ENCODE peak calls at places on chromosomes 2 and 18, in four cellular contexts. I, M, A and G are unnamed samples.

GRCh38 chr18:42137671-42138375 is 182.8 kb downstream of the PIK3C3 start:
- DNase-seq in I (no peak), M (no peak), A (no peak), G (no peak)

GRCh38 chr2:190283783-190284182 is 35.8 kb downstream of the HIBCH start:
- DNase-seq in I (peak; percentile 70), M (peak; percentile 13), A (no peak), G (peak; percentile 62)

GRCh38 chr18:9694174-9694573 is 13.9 kb upstream of the RAB31 start:
- DNase-seq in I (no peak), M (no peak), A (no peak), G (no peak)

GRCh38 chr18:44732604-44733003 is 51.9 kb downstream of the SETBP1 start:
- DNase-seq in I (no peak), M (no peak), A (no peak), G (no peak)

GRCh38 chr2:144596074-144596871 is 76.4 kb upstream of the ZEB2 start:
- DNase-seq in I (peak; percentile 17), M (peak; percentile 27), A (peak; percentile 50), G (peak; percentile 63)

GRCh38 chr2:10918661-10919414 is 7.1 kb downstream of the KCNF1 start:
- DNase-seq in I (peak; percentile 42), M (no peak), A (no peak), G (no peak)

GRCh38 chr2:236354056-236354940 is 90.1 kb upstream of the ASB18 start:
- DNase-seq in I (no peak), M (no peak), A (no peak), G (no peak)

GRCh38 chr2:47040662-47041061 is 114.4 kb downstream of the STPG4 start:
- DNase-seq in I (no peak), M (no peak), A (no peak), G (no peak)

GRCh38 chr18:79596451-79597175 is 83.0 kb upstream of the CTDP1 start:
- DNase-seq in I (no peak), M (no peak), A (no peak), G (no peak)

GRCh38 chr2:167196461-167197252 is 308.4 kb downstream of the XIRP2 start:
- DNase-seq in I (peak; percentile 64), M (peak; percentile 27), A (peak; percentile 23), G (peak; percentile 83)

GRCh38 chr2:241926541-241927311 is 57.2 kb downstream of the RTP5 start:
- DNase-seq in I (no peak), M (no peak), A (no peak), G (no peak)

GRCh38 chr2:143183804-143184463 is 54.7 kb downstream of the ARHGAP15 start:
- DNase-seq in I (no peak), M (no peak), A (peak; percentile 75), G (no peak)

GRCh38 chr2:223896751-223897320 is 48.3 kb downstream of the WDFY1 start:
- DNase-seq in I (peak; percentile 42), M (no peak), A (peak; percentile 93), G (peak; percentile 49)

GRCh38 chr2:157181234-157181633 is 76.3 kb upstream of the GALNT5 start:
- DNase-seq in I (peak; percentile 32), M (no peak), A (no peak), G (no peak)

GRCh38 chr2:160294339-160294803 is 94.3 kb upstream of the ITGB6 start:
- DNase-seq in I (peak; percentile 98), M (peak; percentile 59), A (peak; percentile 6), G (peak; percentile 81)

GRCh38 chr18:28792404-28793103 is 615.6 kb upstream of the CDH2 start:
- DNase-seq in I (no peak), M (no peak), A (no peak), G (no peak)

GRCh38 chr2:57333221-57333620 is 713.4 kb upstream of the VRK2 start:
- DNase-seq in I (no peak), M (no peak), A (no peak), G (no peak)

GRCh38 chr2:206232287-206233035 is 42.0 kb upstream of the ZDBF2 start:
- DNase-seq in I (no peak), M (no peak), A (no peak), G (no peak)

GRCh38 chr2:134120160-134120717 is 133.6 kb upstream of the MGAT5 start:
- DNase-seq in I (no peak), M (no peak), A (peak; percentile 15), G (peak; percentile 9)

GRCh38 chr2:55097462-55098410 is 47.5 kb upstream of the RTN4 start:
- DNase-seq in I (peak; percentile 45), M (no peak), A (no peak), G (no peak)

GRCh38 chr2:26976242-26976641 is 5.8 kb downstream of the MAPRE3 start:
- DNase-seq in I (peak; percentile 89), M (no peak), A (no peak), G (no peak)

GRCh38 chr2:19256239-19256638 is 102.2 kb downstream of the OSR1 start:
- DNase-seq in I (peak; percentile 99), M (peak; percentile 76), A (no peak), G (peak; percentile 81)

GRCh38 chr2:187302146-187302545 is 145.9 kb downstream of the CALCRL start:
- DNase-seq in I (peak; percentile 39), M (no peak), A (no peak), G (peak; percentile 61)

GRCh38 chr2:187297806-187298205 is 150.2 kb downstream of the CALCRL start:
- DNase-seq in I (no peak), M (no peak), A (no peak), G (no peak)

GRCh38 chr2:187296869-187297268 is 151.2 kb downstream of the CALCRL start:
- DNase-seq in I (no peak), M (no peak), A (no peak), G (no peak)

GRCh38 chr2:187302619-187303018 is 145.4 kb downstream of the CALCRL start:
- DNase-seq in I (peak; percentile 48), M (no peak), A (no peak), G (peak; percentile 72)

GRCh38 chr2:187299122-187299906 is 148.7 kb downstream of the CALCRL start:
- DNase-seq in I (peak; percentile 76), M (no peak), A (peak; percentile 24), G (peak; percentile 54)
- TF ChIP-seq CTCF in I (peak; percentile 67), M (peak; percentile 34), A (peak; percentile 23), G (peak; percentile 36)

DNA sequence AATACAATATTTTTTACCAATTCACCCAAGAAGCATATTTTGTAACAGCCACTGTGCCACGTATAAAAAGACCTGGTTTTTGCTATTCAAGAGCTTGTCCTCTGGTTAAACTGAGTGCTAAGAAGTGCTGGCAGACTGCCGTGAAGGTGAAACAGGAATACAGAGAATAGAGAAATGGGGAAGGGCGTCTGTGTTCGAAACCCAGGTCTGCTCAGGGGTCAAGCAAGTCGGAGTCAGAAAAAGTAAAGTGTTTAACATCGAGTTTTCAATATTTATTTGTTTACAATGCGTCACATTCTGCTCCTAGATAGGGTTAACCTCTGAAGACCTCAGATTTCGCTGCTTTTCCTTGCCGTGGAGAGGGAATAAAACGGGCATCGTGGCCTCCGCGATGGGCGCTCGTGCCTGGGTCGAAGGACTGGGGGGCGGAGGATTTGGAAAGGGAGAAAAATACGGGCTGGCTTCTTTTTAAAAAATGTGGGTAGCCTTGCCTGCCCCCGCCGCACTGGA is 1.2 kb upstream of the SNTG2 start:
- DNase-seq in I (no peak), M (no peak), A (no peak), G (no peak)
- H3K4me3 ChIP-seq in I (no peak overlapping the region), M (no peak overlapping the region), A (no peak overlapping the region), G (peak overlapping the region; percentile 44)

DNA sequence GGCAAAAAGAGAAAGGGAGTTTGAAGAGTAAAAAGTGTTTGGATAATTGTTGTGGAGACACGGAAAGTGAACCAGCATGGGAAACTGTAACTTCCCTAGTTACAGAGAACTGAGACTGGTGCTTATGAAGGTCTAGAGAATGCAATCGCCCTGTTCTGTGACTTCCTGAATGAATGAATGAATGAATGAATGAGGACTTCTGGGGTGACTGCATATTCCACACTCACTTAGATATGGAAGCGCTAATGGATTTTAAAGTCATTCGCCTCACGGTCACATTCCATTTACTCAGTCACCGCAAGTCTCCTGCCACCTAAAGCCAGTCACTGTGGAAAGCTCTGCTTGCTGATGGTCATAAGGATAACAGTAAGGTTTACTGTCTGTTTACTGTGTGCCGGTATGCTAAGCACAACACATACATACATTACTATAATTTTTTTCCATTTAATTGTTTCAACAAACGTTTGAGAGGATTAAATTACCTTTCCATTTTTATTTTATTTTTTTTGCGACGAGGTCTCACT is 138.2 kb downstream of the CABLES1 start:
- DNase-seq in I (no peak), M (no peak), A (no peak), G (no peak)
- TF ChIP-seq CTCF in I (no peak), M (no peak), A (no peak), G (no peak)

GRCh38 chr2:118807668-118808428 is 39.6 kb downstream of the EN1 start:
- DNase-seq in I (no peak), M (no peak), A (no peak), G (no peak)
- H3K4me3 ChIP-seq in I (no peak overlapping the region), M (no peak overlapping the region), A (no peak overlapping the region), G (no peak overlapping the region)

DNA sequence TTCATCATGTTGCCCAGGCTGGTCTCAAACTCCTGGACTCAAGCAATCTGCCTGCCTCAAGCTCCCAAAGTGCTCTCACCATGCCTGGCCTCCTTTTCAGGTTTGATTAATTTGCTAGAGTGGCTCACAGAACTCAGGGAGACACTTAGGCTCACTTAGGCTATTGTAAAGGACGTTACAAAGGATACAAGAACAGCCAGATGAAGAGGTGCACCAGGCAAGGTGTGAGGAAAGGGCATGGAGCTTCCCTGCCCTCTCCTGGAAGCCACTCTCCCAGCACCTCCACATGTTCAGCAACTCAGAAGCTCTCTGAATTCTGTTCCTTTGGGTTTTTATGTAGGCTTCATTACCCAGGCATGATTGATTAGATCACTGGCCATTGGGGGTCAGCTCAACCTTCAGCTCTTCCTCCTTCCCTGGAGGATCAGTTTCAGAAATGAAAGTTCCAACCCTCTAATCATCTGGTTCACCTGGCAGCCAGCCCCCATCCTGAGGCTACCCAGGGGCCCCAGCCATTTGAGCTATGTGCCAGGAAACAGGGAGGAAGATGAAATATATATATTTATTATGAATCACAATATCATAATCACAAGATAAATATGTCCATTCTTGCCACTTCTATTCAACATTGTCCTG is 78.7 kb upstream of the RGPD5 start:
- DNase-seq in I (peak; percentile 6), M (no peak), A (peak; percentile 29), G (no peak)
- TF ChIP-seq CTCF in I (peak; percentile 20), M (peak; percentile 37), A (peak; percentile 36), G (peak; percentile 48)

GRCh38 chr2:219727771-219728429 is 100.5 kb downstream of the SLC4A3 start:
- DNase-seq in I (peak; percentile 62), M (no peak), A (no peak), G (no peak)
- H3K4me3 ChIP-seq in I (no peak overlapping the region), M (no peak overlapping the region), A (no peak overlapping the region), G (no peak overlapping the region)